ENCODE peak calls at places on chromosomes 1 and 21, in four cellular contexts. E is neuronal stem cell, M is H1, L is body of pancreas. K is an unnamed sample. For H3K4me1 and H3K9me3, the result is how much of the 10 kb centered on the place peaks cover.

GRCh38 chr1:205448540-205449253 is 7.1 kb downstream of the BLACAT1 start:
- DNase-seq in M (peak), L (no peak), E (no peak), K (no peak)

GRCh38 chr1:163072658-163073057 is 3.5 kb downstream of the RGS4 start:
- DNase-seq in L (no peak), M (no peak), E (no peak), K (no peak)

GRCh38 chr1:25727819-25728286 is 72.1 kb upstream of the SELENON start:
- DNase-seq in E (no peak), M (peak), L (peak), K (peak)

GRCh38 chr1:42815938-42816599 is 853 bp upstream of the ERMAP start:
- DNase-seq in L (no peak), M (peak), E (peak), K (peak)

GRCh38 chr1:107648071-107648470 is 316.9 kb downstream of the VAV3 start:
- DNase-seq in L (no peak), M (no peak), E (no peak), K (no peak)

GRCh38 chr1:154767315-154768240 is 102.5 kb downstream of the KCNN3 start:
- DNase-seq in E (no peak), L (no peak), M (no peak), K (peak)

GRCh38 chr1:217542837-217543236 is 88.1 kb downstream of the GPATCH2 start:
- DNase-seq in L (no peak), E (no peak), M (no peak), K (no peak)

GRCh38 chr1:60463786-60464185 is 390.2 kb upstream of the C1orf87 start:
- DNase-seq in L (no peak), M (no peak), E (no peak), K (no peak)

GRCh38 chr1:54971317-54971791 is 9.1 kb upstream of the TMEM61 start:
- DNase-seq in E (no peak), L (no peak), M (no peak), K (no peak)

GRCh38 chr1:210402560-210402959 is 73.9 kb downstream of the HHAT start:
- DNase-seq in E (no peak), M (no peak), L (no peak), K (no peak)

GRCh38 chr1:41495171-41495948 is 10.9 kb upstream of the EDN2 start:
- DNase-seq in E (no peak), M (peak), L (peak), K (peak)

GRCh38 chr1:85330711-85331290 is 54.4 kb upstream of the BCL10 start:
- DNase-seq in M (no peak), L (no peak), E (no peak), K (peak)

GRCh38 chr21:29382029-29382654 is 83.4 kb downstream of the BACH1 start:
- DNase-seq in L (no peak), M (no peak), E (no peak), K (no peak)

GRCh38 chr1:170196490-170196889 is 50.7 kb downstream of the NTMT2 start:
- DNase-seq in M (no peak), L (no peak), E (no peak), K (no peak)

GRCh38 chr1:247182994-247183393 is 11.2 kb upstream of the ZNF124 start:
- DNase-seq in E (no peak), M (no peak), L (no peak), K (no peak)

GRCh38 chr1:175895966-175896365 is 152.6 kb upstream of the TNR start:
- DNase-seq in E (no peak), L (no peak), M (no peak), K (no peak)

GRCh38 chr1:159941867-159942560 is 3.4 kb downstream of the IGSF9 start:
- DNase-seq in E (no peak), M (no peak), L (peak), K (no peak)
- H3K27ac ChIP-seq in E (peak), M (no peak), L (no peak), K (no peak)

DNA sequence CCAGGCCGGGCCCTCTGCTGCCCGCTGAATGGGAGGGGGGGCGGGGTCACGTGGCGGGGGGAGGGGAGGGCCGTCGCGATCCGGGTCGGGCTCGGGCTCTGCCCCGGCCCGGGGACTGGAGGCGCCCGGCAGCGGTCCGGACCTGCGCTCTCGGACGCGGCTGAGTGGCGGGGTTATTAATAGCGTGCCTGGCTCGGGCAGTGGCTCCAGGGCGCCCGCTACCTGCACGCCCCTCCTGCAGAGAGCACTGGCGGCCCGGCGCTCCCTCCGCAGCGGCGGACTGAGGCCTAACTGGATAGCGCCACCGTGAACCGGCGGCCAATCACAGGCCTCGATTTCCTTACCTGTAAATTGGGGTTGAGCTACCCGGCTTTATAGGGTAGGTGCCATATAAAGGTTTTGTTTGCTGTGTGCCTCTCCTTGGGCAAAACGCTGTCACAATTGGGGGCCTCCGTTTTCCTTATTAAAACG is 28.0 kb downstream of the AHDC1 start:
- DNase-seq in E (no peak), L (peak), M (peak), K (no peak)
- H3K4me1 ChIP-seq in E (under half), L (half or more), M (under half), K (half or more)

GRCh38 chr1:185556551-185556950 is 177.6 kb upstream of the HMCN1 start:
- DNase-seq in L (no peak), E (no peak), M (no peak), K (no peak)
- H3K9me3 ChIP-seq in L (under half), E (under half), M (under half), K (under half)

GRCh38 chr1:33330376-33330890 is 9.5 kb upstream of the A3GALT2 start:
- DNase-seq in M (no peak), E (no peak), L (no peak), K (peak)

GRCh38 chr1:33329600-33330305 is 8.9 kb upstream of the A3GALT2 start:
- DNase-seq in L (no peak), M (no peak), E (no peak), K (no peak)

GRCh38 chr1:33326690-33327300 is 5.9 kb upstream of the A3GALT2 start:
- DNase-seq in L (no peak), M (no peak), E (no peak), K (no peak)

GRCh38 chr1:33328817-33329216 is 7.9 kb upstream of the A3GALT2 start:
- DNase-seq in L (no peak), E (no peak), M (no peak), K (no peak)

GRCh38 chr1:33327587-33328325 is 6.9 kb upstream of the A3GALT2 start:
- DNase-seq in E (no peak), L (peak), M (no peak), K (peak)
- H3K27ac ChIP-seq in E (no peak), L (peak), M (no peak), K (no peak)

GRCh38 chr1:226686440-226687436 is 52.3 kb downstream of the ITPKB start:
- DNase-seq in L (no peak), E (no peak), M (no peak), K (no peak)
- H3K4me1 ChIP-seq in L (under half), E (under half), M (under half), K (under half)

GRCh38 chr1:49424782-49425181 is 599.0 kb downstream of the AGBL4 start:
- DNase-seq in E (no peak), L (no peak), M (no peak), K (peak)
- H3K9me3 ChIP-seq in E (under half), L (under half), M (half or more), K (under half)